ENCODE peak calls at places on chromosomes 7 and 10, in five cellular contexts. A is endothelial cell of umbilical vein, R is IMR-90, J is body of pancreas, G is thyroid gland. O is an unnamed sample.

GRCh38 chr7:23893172-23893941 is 183.3 kb downstream of the STK31 start:
- DNase-seq in A (no peak), R (no peak), G (no peak), J (no peak), O (no peak)

GRCh38 chr7:116354546-116355422 is 144.4 kb downstream of the TES start:
- DNase-seq in G (peak), R (peak), A (peak), J (peak), O (peak)

GRCh38 chr7:122255454-122255853 is 49.1 kb downstream of the FEZF1 start:
- DNase-seq in A (no peak), J (no peak), R (no peak), G (no peak), O (no peak)

GRCh38 chr7:100600222-100601038 is 1.7 kb upstream of the PCOLCE start:
- DNase-seq in R (no peak), G (no peak), J (no peak), A (no peak), O (no peak)

GRCh38 chr7:47337531-47337930 is 244.4 kb downstream of the TNS3 start:
- DNase-seq in R (no peak), A (no peak), J (no peak), G (no peak), O (no peak)

GRCh38 chr10:79025113-79025832 is 43.5 kb upstream of the ZMIZ1 start:
- DNase-seq in G (no peak), J (peak), R (no peak), A (no peak), O (no peak)

GRCh38 chr10:3148041-3148440 is 24.5 kb downstream of the PITRM1 start:
- DNase-seq in A (no peak), R (no peak), G (no peak), J (no peak), O (no peak)

GRCh38 chr10:61063911-61064310 is 119.9 kb upstream of the RHOBTB1 start:
- DNase-seq in J (no peak), G (no peak), A (peak), R (peak), O (no peak)

GRCh38 chr7:106552645-106553445 is 108.1 kb downstream of the CCDC71L start:
- DNase-seq in R (peak), A (no peak), G (no peak), J (peak), O (no peak)

DNA sequence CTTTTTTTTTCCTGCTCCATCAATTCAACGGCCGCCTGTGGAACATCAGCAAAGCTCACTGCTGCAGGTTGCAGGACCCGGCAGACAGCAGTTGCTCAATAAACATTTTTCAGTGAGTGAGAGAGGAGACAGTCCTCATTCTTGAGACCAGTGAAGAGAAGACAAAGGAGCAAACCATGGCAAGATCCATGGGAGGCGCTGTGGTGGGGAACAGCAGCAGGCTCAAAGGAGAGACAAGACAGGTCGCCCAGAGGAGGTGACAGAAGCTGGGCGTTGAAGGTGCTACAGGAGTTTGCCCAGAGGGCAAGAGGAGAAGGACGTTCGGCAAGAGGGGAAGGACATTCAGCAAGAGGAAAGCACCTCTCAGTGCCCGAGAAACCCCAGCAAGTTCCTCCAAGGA is 74.5 kb upstream of the FGFR2 start:
- DNase-seq in R (no peak), A (no peak), J (no peak), G (no peak), O (no peak)
- TF ChIP-seq CTCF in R (no peak), A (no peak), J (no peak), G (no peak), O (no peak)

GRCh38 chr7:150368884-150369739 is 490 bp downstream of the REPIN1 start:
- DNase-seq in A (peak), G (peak), R (peak), J (peak), O (peak)
- TF ChIP-seq POLR2A in A (no peak), G (no peak), R (peak), J (peak), O (no peak)

GRCh38 chr10:49783645-49784044 is 21.5 kb upstream of the OGDHL start:
- DNase-seq in G (no peak), R (no peak), J (no peak), A (no peak), O (no peak)
- TF ChIP-seq CTCF in G (no peak), R (no peak), J (no peak), A (no peak), O (no peak)

GRCh38 chr7:27175005-27175625 is 995 bp upstream of the HOXA10 start:
- DNase-seq in R (no peak), J (no peak), A (peak), G (no peak), O (no peak)
- TF ChIP-seq POLR2A in R (no peak), J (no peak), A (no peak), G (no peak), O (no peak)

GRCh38 chr7:91780526-91780925 is 100.0 kb downstream of the MTERF1 start:
- DNase-seq in R (no peak), J (no peak), G (no peak), A (no peak), O (no peak)

GRCh38 chr7:91789558-91789957 is 90.9 kb downstream of the MTERF1 start:
- DNase-seq in R (no peak), A (no peak), G (no peak), J (no peak), O (no peak)

GRCh38 chr7:91787923-91788322 is 92.6 kb downstream of the MTERF1 start:
- DNase-seq in G (no peak), R (no peak), A (no peak), J (no peak), O (no peak)

GRCh38 chr7:91789086-91789485 is 91.4 kb downstream of the MTERF1 start:
- DNase-seq in R (no peak), G (no peak), J (no peak), A (no peak), O (no peak)

GRCh38 chr7:91784469-91784868 is 96.0 kb downstream of the MTERF1 start:
- DNase-seq in G (no peak), R (peak), A (peak), J (no peak), O (no peak)
- TF ChIP-seq CTCF in G (peak), R (peak), A (no peak), J (peak), O (no peak)

GRCh38 chr10:89701238-89702120 is at the start of gene KIF20B:
- DNase-seq in A (peak), R (peak), J (peak), G (peak), O (peak)
- TF ChIP-seq POLR2A in A (peak), R (peak), J (peak), G (no peak), O (no peak)

DNA sequence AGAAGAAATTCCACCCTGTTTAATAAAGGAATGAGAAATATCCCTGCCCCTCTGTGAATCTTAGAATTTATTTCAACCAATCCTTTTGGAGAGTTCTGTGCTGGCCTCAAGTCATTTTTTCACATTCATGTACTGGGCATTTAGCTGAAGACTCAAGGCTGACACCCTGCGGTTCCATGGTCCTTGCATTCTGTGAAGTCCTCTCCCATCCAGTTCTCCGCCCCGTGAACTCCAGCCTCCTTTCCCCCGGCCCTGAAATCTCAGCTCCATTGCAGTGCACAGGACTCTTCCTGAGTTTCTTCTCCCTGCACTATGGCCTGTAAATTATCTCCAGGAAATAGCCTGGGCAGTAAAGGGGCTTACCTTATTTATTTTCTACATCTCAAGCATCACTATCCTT is 183.0 kb upstream of the KCND2 start:
- DNase-seq in J (no peak), G (no peak), R (peak), A (no peak), O (no peak)
- TF ChIP-seq CTCF in J (no peak), G (no peak), R (peak), A (no peak), O (no peak)

DNA sequence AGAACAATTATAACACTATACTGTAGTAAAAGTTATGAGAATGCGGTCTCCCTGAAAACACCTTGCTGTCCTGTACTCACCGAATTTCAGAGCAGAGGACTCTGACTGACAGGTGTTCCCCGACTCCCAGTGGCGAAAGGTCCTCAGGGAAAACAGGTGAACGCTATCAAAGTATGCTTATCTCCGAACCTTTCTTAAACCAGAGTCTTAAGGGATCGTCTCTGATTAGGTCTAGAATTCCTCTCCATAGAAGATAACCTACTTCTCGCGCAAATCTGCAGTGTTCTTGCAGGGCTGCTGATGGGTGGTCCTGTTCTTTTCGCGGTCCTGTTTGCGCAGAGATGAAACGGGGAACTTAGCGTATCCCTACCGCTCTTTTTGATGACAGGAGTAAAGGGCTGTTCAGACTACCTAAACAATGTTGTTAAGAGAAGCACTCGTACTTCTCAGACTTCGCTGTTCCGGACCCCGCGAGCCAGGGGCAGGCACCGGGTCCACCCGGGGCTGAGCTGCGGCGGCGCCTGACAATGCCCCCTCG is 981 bp upstream of the ZMYND11 start:
- DNase-seq in G (peak), R (peak), A (peak), J (no peak), O (peak)
- TF ChIP-seq POLR2A in G (no peak), R (no peak), A (no peak), J (no peak), O (no peak)

O was measured in testis.